ENCODE peak calls at places on chromosomes 11 and 22, in four cellular contexts. Y is HepG2, O is spleen, U is HL-60. H is an unnamed sample. For H3K27me3, the result is how much of the 10 kb centered on the place peaks cover.

GRCh38 chr11:11478687-11479086 is 125.6 kb upstream of the CSNK2A3 start:
- DNase-seq in Y (no peak), O (no peak), U (no peak), H (peak)

GRCh38 chr22:45207533-45207932 is 33.2 kb downstream of the KIAA0930 start:
- DNase-seq in Y (no peak), O (peak), U (no peak), H (no peak)

GRCh38 chr22:39932918-39933649 is 27.1 kb upstream of the TMA7B start:
- DNase-seq in Y (peak), O (no peak), U (peak), H (peak)

GRCh38 chr11:70595452-70595851 is 197.1 kb downstream of the CTTN start:
- DNase-seq in Y (no peak), O (no peak), U (no peak), H (no peak)

GRCh38 chr22:19871023-19871844 is 16.6 kb upstream of the GNB1L start:
- DNase-seq in Y (no peak), O (peak), U (no peak), H (no peak)

GRCh38 chr11:3174387-3174786 is 9.3 kb upstream of the OSBPL5 start:
- DNase-seq in Y (no peak), O (no peak), U (no peak), H (no peak)

GRCh38 chr22:33110562-33111163 is 52.5 kb upstream of the SYN3 start:
- DNase-seq in Y (no peak), O (no peak), U (no peak), H (no peak)

GRCh38 chr11:2940166-2940929 is 11.1 kb upstream of the PHLDA2 start:
- DNase-seq in Y (peak), O (no peak), U (no peak), H (peak)

GRCh38 chr11:67055812-67056211 is 835 bp upstream of the RHOD start:
- DNase-seq in Y (no peak), O (no peak), U (no peak), H (no peak)

GRCh38 chr11:95884364-95884763 is 39.5 kb downstream of the MTMR2 start:
- DNase-seq in Y (no peak), O (no peak), U (no peak), H (no peak)

GRCh38 chr22:38050720-38051119 is 6.5 kb upstream of the PICK1 start:
- DNase-seq in Y (no peak), O (no peak), U (no peak), H (no peak)

GRCh38 chr22:50183141-50183971 is 2.4 kb upstream of the TRABD start:
- DNase-seq in Y (no peak), O (peak), U (no peak), H (no peak)

GRCh38 chr11:72238040-72238450 is 5.9 kb downstream of the PHOX2A start:
- DNase-seq in Y (peak), O (peak), U (peak), H (peak)

GRCh38 chr22:27107824-27108223 is 450.4 kb downstream of the MIAT start:
- DNase-seq in Y (peak), O (no peak), U (no peak), H (no peak)

GRCh38 chr11:28836285-28837081 is 728.3 kb downstream of the METTL15 start:
- DNase-seq in Y (peak), O (no peak), U (no peak), H (no peak)

GRCh38 chr22:38238519-38239051 is 34.2 kb downstream of the TMEM184B start:
- DNase-seq in Y (no peak), O (no peak), U (no peak), H (no peak)

GRCh38 chr11:113874920-113875413 is 405 bp downstream of the USP28 start:
- DNase-seq in Y (no peak), O (no peak), U (no peak), H (peak)

GRCh38 chr22:29509298-29509697 is 29.3 kb downstream of the NEFH start:
- DNase-seq in Y (no peak), O (peak), U (no peak), H (no peak)

GRCh38 chr22:46848227-46848626 is 85.8 kb downstream of the TBC1D22A start:
- DNase-seq in Y (no peak), O (no peak), U (no peak), H (no peak)

GRCh38 chr11:284081-285020 is 4.6 kb upstream of the PGGHG start:
- DNase-seq in Y (no peak), O (peak), U (no peak), H (no peak)

DNA sequence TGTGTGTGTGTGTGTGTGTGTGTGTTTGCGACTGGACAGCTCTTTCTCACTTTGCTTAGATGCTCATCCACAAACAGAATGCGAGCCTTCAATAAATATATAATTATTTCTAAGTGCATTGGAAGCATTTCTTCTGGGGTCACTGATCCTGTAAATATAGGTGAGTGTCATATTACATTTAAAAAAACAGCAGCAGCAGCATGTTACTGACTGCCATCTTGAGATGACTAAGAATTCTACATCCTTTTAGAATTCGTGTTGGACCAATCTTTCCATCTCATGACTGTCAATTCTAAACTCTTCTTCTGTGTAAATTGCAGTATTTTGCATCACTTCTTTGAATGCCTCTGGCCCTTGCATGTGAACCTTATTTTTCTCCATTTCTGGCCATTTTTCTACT is 238.0 kb upstream of the DDI1 start:
- DNase-seq in Y (no peak), O (no peak), U (no peak), H (no peak)
- H3K27ac ChIP-seq in Y (no peak), O (no peak), U (no peak), H (no peak)

GRCh38 chr11:130409618-130410388 is 18.6 kb downstream of the ADAMTS8 start:
- DNase-seq in Y (no peak), O (no peak), U (no peak), H (no peak)
- H3K27me3 ChIP-seq in Y (half or more), O (under half), U (under half), H (under half)

GRCh38 chr11:128206476-128206875 is 380.9 kb downstream of the ETS1 start:
- DNase-seq in Y (no peak), O (no peak), U (no peak), H (no peak)

GRCh38 chr11:128210148-128210940 is 377.0 kb downstream of the ETS1 start:
- DNase-seq in Y (peak), O (no peak), U (no peak), H (peak)

GRCh38 chr11:128205796-128206195 is 381.6 kb downstream of the ETS1 start:
- DNase-seq in Y (no peak), O (no peak), U (no peak), H (no peak)

GRCh38 chr11:128207861-128208321 is 379.5 kb downstream of the ETS1 start:
- DNase-seq in Y (no peak), O (no peak), U (no peak), H (no peak)

DNA sequence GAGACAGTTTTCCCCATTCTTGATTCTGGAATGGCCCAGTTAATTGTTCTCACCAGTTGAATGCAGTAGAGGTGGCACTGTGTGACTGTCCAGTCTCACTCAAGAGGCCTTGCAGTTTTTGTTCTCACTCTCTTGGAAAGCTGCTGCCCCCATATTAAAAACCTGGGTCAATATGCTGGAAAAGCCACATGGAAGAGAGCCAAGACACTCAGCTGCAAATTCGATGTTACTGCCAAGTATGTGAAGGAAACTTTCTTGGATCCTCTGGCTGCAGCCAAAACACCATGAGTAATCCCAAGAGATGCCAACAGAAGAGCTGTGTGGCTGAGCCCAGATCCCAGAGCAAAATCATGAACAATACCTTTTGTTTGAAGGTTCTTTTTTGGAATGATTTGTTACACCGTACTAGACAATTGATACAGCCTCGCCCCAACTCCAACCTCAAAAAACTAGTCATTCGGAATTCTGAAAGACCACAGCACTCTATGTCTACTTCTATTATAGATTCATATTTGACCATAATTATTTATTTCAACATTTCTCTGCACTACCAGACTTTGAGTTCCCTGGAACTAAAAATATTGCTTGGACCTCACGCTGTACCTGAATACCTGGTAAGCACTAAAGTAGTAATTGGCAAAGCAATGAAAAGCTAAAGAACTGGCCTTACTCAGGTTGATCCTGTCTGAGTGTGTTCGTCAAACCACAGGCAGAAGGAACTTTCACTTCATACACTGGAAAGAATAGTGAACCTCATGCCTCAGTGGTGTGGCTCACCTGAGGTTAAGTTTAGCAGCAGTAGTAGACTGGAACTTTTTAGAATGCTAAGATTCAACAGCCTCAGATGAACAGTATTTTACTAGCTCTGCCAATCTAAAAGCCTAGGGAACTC is 378.8 kb downstream of the ETS1 start:
- DNase-seq in Y (no peak), O (no peak), U (no peak), H (no peak)
- TF ChIP-seq POLR2AphosphoS5 in Y (no peak), O (no peak), U (no peak), H (no peak)

DNA sequence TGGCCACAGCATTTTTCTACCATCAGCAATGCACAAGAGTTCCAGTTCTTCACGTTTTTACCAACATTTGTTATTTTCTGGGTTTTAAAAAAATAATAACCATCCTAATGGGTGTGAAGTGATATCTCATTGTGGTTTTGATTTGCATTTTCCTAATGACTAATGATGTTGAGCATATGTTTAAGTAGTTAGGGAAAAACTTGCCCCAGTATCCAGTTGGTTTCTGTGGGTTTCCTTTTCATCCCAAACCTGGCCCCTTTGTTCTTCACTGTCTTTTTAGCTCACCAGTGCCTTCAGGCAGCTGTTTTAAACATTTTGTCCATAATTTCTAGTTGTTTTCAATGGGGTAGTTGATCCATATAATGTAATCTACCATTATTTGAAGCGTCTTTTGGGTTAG is 14.7 kb upstream of the PTS start:
- DNase-seq in Y (no peak), O (no peak), U (peak), H (no peak)
- H3K27ac ChIP-seq in Y (no peak), O (no peak), U (no peak), H (no peak)

GRCh38 chr22:43750751-43751150 is 61.4 kb downstream of the EFCAB6 start:
- DNase-seq in Y (no peak), O (no peak), U (no peak), H (no peak)

GRCh38 chr22:43755452-43755851 is 56.7 kb downstream of the EFCAB6 start:
- DNase-seq in Y (no peak), O (no peak), U (no peak), H (no peak)

GRCh38 chr22:43753718-43754117 is 58.4 kb downstream of the EFCAB6 start:
- DNase-seq in Y (no peak), O (no peak), U (no peak), H (no peak)

GRCh38 chr22:43749473-43749872 is 62.6 kb downstream of the EFCAB6 start:
- DNase-seq in Y (no peak), O (no peak), U (no peak), H (peak)

DNA sequence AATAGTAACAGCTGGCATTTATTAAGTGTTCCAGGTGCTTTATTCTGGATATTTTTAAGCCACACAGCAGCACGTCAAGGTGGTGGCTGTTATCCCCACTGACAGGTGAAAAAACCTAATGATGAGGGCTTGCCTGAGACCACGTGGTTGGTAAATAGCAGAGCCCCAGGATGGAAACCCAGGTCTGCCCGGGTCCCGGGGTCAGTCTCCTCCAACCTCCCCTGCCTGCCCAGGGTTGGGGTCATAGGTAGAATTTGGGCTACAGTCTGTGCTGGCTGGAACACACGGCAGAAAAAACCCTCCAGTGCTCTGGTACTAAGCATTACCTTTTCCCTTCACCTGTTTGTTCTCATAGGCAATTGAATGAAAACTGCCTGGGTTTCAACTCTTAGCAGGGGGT is 57.9 kb downstream of the EFCAB6 start:
- DNase-seq in Y (no peak), O (no peak), U (no peak), H (no peak)
- H3K27me3 ChIP-seq in Y (under half), O (under half), U (under half), H (under half)

DNA sequence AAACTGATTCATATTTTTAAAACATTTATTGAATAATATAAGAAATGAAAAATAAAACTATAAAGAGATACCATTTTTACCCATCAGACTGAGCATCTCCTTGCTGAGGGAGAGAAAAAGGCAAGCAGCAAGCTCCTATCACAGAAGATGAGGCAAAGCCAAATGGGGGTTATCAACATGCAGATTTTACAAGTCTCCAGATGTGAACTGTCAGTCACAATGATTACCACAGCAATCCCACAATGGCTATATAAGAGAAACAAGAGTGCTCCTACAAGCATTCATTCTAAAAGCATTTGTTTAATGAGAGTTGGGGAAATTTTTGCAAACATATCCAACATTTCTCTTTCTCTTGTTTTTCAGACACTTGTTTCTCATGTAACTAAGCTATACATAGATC is 199.7 kb downstream of the TTC28 start:
- DNase-seq in Y (no peak), O (no peak), U (no peak), H (no peak)
- TF ChIP-seq POLR2AphosphoS5 in Y (no peak), O (no peak), U (no peak), H (no peak)

H was measured in GM23338.